ENCODE peak calls at places on chromosomes 11 and 22, in six cellular contexts. One of them, this sample, is unnamed. For H3K27me3 and H3K9me3, the result is how much of the 10 kb centered on the place peaks cover.

GRCh38 chr11:2791521-2792375 is 92.0 kb upstream of the KCNQ1OT1 start:
- DNase-seq in AG04450: no peak
- DNase-seq in endodermal cell: peak
- DNase-seq in lower lobe of right lung: peak
- DNase-seq in cardiac muscle cell: no peak
- DNase-seq in tibial artery: peak
- DNase-seq in this sample: peak

GRCh38 chr11:46421257-46421880 is 29.8 kb upstream of the CHRM4 start:
- DNase-seq in AG04450: no peak
- DNase-seq in endodermal cell: no peak
- DNase-seq in lower lobe of right lung: no peak
- DNase-seq in cardiac muscle cell: no peak
- DNase-seq in tibial artery: no peak
- DNase-seq in this sample: no peak

GRCh38 chr11:68542617-68543016 is 82.1 kb downstream of the PPP6R3 start:
- DNase-seq in AG04450: peak
- DNase-seq in endodermal cell: no peak
- DNase-seq in lower lobe of right lung: no peak
- DNase-seq in cardiac muscle cell: peak
- DNase-seq in tibial artery: no peak
- DNase-seq in this sample: no peak

GRCh38 chr11:134100171-134100570 is 31.3 kb downstream of the JAM3 start:
- DNase-seq in AG04450: no peak
- DNase-seq in endodermal cell: no peak
- DNase-seq in lower lobe of right lung: no peak
- DNase-seq in cardiac muscle cell: no peak
- DNase-seq in tibial artery: no peak
- DNase-seq in this sample: no peak

GRCh38 chr22:42648368-42649260 is 578 bp downstream of the CYB5R3 start:
- DNase-seq in AG04450: no peak
- DNase-seq in endodermal cell: no peak
- DNase-seq in lower lobe of right lung: peak
- DNase-seq in cardiac muscle cell: peak
- DNase-seq in tibial artery: peak
- DNase-seq in this sample: no peak

GRCh38 chr11:67646535-67647336 is 3.8 kb downstream of the ACY3 start:
- DNase-seq in AG04450: no peak
- DNase-seq in endodermal cell: peak
- DNase-seq in lower lobe of right lung: peak
- DNase-seq in cardiac muscle cell: no peak
- DNase-seq in tibial artery: peak
- DNase-seq in this sample: no peak

GRCh38 chr11:121671276-121672168 is 218.8 kb upstream of the SORL1-AS1 start:
- DNase-seq in AG04450: no peak
- DNase-seq in endodermal cell: no peak
- DNase-seq in lower lobe of right lung: no peak
- DNase-seq in cardiac muscle cell: peak
- DNase-seq in tibial artery: no peak
- DNase-seq in this sample: no peak

GRCh38 chr11:47442514-47442913 is 6.4 kb downstream of the RAPSN start:
- DNase-seq in AG04450: no peak
- DNase-seq in endodermal cell: no peak
- DNase-seq in lower lobe of right lung: no peak
- DNase-seq in cardiac muscle cell: no peak
- DNase-seq in tibial artery: no peak
- DNase-seq in this sample: no peak

GRCh38 chr11:12070446-12071267 is 39.7 kb upstream of the MICAL2 start:
- DNase-seq in AG04450: no peak
- DNase-seq in endodermal cell: no peak
- DNase-seq in lower lobe of right lung: no peak
- DNase-seq in cardiac muscle cell: no peak
- DNase-seq in tibial artery: peak
- DNase-seq in this sample: no peak

GRCh38 chr11:102453286-102453797 is 777 bp upstream of the TMEM123 start:
- DNase-seq in AG04450: no peak
- DNase-seq in endodermal cell: peak
- DNase-seq in lower lobe of right lung: no peak
- DNase-seq in cardiac muscle cell: no peak
- DNase-seq in tibial artery: no peak
- DNase-seq in this sample: no peak

GRCh38 chr11:125305346-125305745 is 140.8 kb downstream of the PKNOX2 start:
- DNase-seq in AG04450: no peak
- DNase-seq in endodermal cell: no peak
- DNase-seq in lower lobe of right lung: no peak
- DNase-seq in cardiac muscle cell: no peak
- DNase-seq in tibial artery: no peak
- DNase-seq in this sample: no peak

GRCh38 chr22:27133951-27134664 is 476.7 kb downstream of the MIAT start:
- DNase-seq in AG04450: no peak
- DNase-seq in endodermal cell: no peak
- DNase-seq in lower lobe of right lung: no peak
- DNase-seq in cardiac muscle cell: peak
- DNase-seq in tibial artery: peak
- DNase-seq in this sample: no peak

GRCh38 chr11:17379383-17380180 is 8.9 kb downstream of the KCNJ11 start:
- DNase-seq in AG04450: no peak
- DNase-seq in endodermal cell: no peak
- DNase-seq in lower lobe of right lung: no peak
- DNase-seq in cardiac muscle cell: no peak
- DNase-seq in tibial artery: no peak
- DNase-seq in this sample: no peak

GRCh38 chr11:17375547-17375946 is 12.9 kb downstream of the KCNJ11 start:
- DNase-seq in AG04450: no peak
- DNase-seq in endodermal cell: no peak
- DNase-seq in lower lobe of right lung: no peak
- DNase-seq in cardiac muscle cell: no peak
- DNase-seq in tibial artery: no peak
- DNase-seq in this sample: no peak

GRCh38 chr11:17378655-17379054 is 9.8 kb downstream of the KCNJ11 start:
- DNase-seq in AG04450: no peak
- DNase-seq in endodermal cell: no peak
- DNase-seq in lower lobe of right lung: no peak
- DNase-seq in cardiac muscle cell: no peak
- DNase-seq in tibial artery: no peak
- DNase-seq in this sample: no peak

GRCh38 chr11:17381156-17381555 is 7.3 kb downstream of the KCNJ11 start:
- DNase-seq in AG04450: no peak
- DNase-seq in endodermal cell: no peak
- DNase-seq in lower lobe of right lung: no peak
- DNase-seq in cardiac muscle cell: peak
- DNase-seq in tibial artery: no peak
- DNase-seq in this sample: no peak

GRCh38 chr11:17376493-17376892 is 12.0 kb downstream of the KCNJ11 start:
- DNase-seq in AG04450: no peak
- DNase-seq in endodermal cell: no peak
- DNase-seq in lower lobe of right lung: no peak
- DNase-seq in cardiac muscle cell: no peak
- DNase-seq in tibial artery: no peak
- DNase-seq in this sample: no peak
- H3K27me3 ChIP-seq in AG04450: under half
- H3K27me3 ChIP-seq in endodermal cell: under half
- H3K27me3 ChIP-seq in lower lobe of right lung: under half
- H3K27me3 ChIP-seq in cardiac muscle cell: under half
- H3K27me3 ChIP-seq in tibial artery: under half
- H3K27me3 ChIP-seq in this sample: under half

GRCh38 chr11:74641905-74642304 is 49.5 kb downstream of the POLD3 start:
- DNase-seq in AG04450: no peak
- DNase-seq in endodermal cell: no peak
- DNase-seq in lower lobe of right lung: no peak
- DNase-seq in cardiac muscle cell: peak
- DNase-seq in tibial artery: no peak
- DNase-seq in this sample: no peak

GRCh38 chr11:74641289-74641688 is 48.9 kb downstream of the POLD3 start:
- DNase-seq in AG04450: no peak
- DNase-seq in endodermal cell: no peak
- DNase-seq in lower lobe of right lung: no peak
- DNase-seq in cardiac muscle cell: no peak
- DNase-seq in tibial artery: no peak
- DNase-seq in this sample: no peak

GRCh38 chr11:74636633-74637184 is 44.3 kb downstream of the POLD3 start:
- DNase-seq in AG04450: peak
- DNase-seq in endodermal cell: no peak
- DNase-seq in lower lobe of right lung: no peak
- DNase-seq in cardiac muscle cell: peak
- DNase-seq in tibial artery: no peak
- DNase-seq in this sample: no peak

GRCh38 chr11:74642912-74643311 is 50.5 kb downstream of the POLD3 start:
- DNase-seq in AG04450: no peak
- DNase-seq in endodermal cell: no peak
- DNase-seq in lower lobe of right lung: no peak
- DNase-seq in cardiac muscle cell: no peak
- DNase-seq in tibial artery: no peak
- DNase-seq in this sample: no peak

GRCh38 chr11:74639533-74639932 is 47.2 kb downstream of the POLD3 start:
- DNase-seq in AG04450: no peak
- DNase-seq in endodermal cell: no peak
- DNase-seq in lower lobe of right lung: no peak
- DNase-seq in cardiac muscle cell: peak
- DNase-seq in tibial artery: no peak
- DNase-seq in this sample: no peak
- H3K27ac ChIP-seq in AG04450: no peak
- H3K27ac ChIP-seq in endodermal cell: no peak
- H3K27ac ChIP-seq in lower lobe of right lung: no peak
- H3K27ac ChIP-seq in cardiac muscle cell: no peak
- H3K27ac ChIP-seq in tibial artery: peak
- H3K27ac ChIP-seq in this sample: no peak

DNA sequence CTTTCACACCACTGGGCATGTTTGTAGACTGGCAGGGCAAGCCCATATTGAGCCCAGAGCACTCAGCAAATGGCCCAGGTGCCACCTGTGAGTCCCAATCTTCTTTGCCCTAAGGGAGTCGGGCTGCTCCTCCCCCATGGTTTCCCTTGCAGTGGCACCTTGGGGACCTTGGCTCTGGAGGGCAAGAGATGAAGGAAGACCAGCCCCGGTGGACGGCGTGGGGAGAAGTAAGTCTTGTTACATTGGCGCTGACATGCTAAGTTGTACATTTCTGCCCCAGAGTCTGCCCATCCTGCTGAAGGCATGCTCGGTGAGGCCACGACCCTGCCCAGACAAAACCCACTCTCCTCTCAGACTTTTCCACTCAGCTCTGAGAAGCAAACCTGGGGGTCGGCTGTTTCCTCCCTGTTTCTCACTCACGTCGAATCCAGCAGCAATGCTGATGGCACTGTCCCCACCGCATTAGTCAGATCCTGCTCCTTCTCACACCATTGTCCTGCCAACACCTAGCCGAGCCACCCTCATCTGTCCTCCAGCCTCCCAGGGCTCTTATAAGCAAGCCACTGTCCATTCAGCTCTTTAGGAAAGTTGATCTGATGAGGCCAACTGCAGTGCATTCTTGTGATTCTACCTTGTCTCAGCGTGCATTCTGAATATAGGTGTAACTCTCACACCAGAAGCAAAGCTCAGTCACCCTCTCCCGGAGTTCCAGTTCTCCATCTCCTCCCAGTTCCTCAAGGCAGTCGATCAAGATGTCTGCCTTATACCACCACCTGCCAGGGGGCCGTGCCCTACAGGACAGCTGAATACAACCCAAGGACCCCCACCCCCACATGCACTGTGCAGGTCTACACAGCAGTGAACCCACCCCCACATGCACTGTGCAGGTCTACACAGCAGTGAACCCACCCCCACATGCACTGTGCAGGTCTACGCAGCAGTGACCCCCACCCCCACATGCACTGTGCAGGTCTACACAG is 827.1 kb downstream of the TBC1D22A start:
- DNase-seq in AG04450: no peak
- DNase-seq in endodermal cell: peak
- DNase-seq in lower lobe of right lung: no peak
- DNase-seq in cardiac muscle cell: no peak
- DNase-seq in tibial artery: peak
- DNase-seq in this sample: no peak
- H3K9me3 ChIP-seq in AG04450: half or more
- H3K9me3 ChIP-seq in endodermal cell: under half
- H3K9me3 ChIP-seq in lower lobe of right lung: under half
- H3K9me3 ChIP-seq in cardiac muscle cell: under half
- H3K9me3 ChIP-seq in tibial artery: under half
- H3K9me3 ChIP-seq in this sample: under half

GRCh38 chr22:37334859-37335818 is 52.8 kb downstream of the CYTH4 start:
- DNase-seq in AG04450: no peak
- DNase-seq in endodermal cell: peak
- DNase-seq in lower lobe of right lung: no peak
- DNase-seq in cardiac muscle cell: peak
- DNase-seq in tibial artery: no peak
- DNase-seq in this sample: no peak

GRCh38 chr22:37335819-37336199 is 53.5 kb downstream of the CYTH4 start:
- DNase-seq in AG04450: no peak
- DNase-seq in endodermal cell: no peak
- DNase-seq in lower lobe of right lung: no peak
- DNase-seq in cardiac muscle cell: no peak
- DNase-seq in tibial artery: no peak
- DNase-seq in this sample: no peak

GRCh38 chr22:37334461-37334858 is 52.2 kb downstream of the CYTH4 start:
- DNase-seq in AG04450: no peak
- DNase-seq in endodermal cell: peak
- DNase-seq in lower lobe of right lung: no peak
- DNase-seq in cardiac muscle cell: no peak
- DNase-seq in tibial artery: no peak
- DNase-seq in this sample: no peak

GRCh38 chr22:37331811-37332536 is 49.7 kb downstream of the CYTH4 start:
- DNase-seq in AG04450: no peak
- DNase-seq in endodermal cell: no peak
- DNase-seq in lower lobe of right lung: no peak
- DNase-seq in cardiac muscle cell: no peak
- DNase-seq in tibial artery: no peak
- DNase-seq in this sample: no peak

DNA sequence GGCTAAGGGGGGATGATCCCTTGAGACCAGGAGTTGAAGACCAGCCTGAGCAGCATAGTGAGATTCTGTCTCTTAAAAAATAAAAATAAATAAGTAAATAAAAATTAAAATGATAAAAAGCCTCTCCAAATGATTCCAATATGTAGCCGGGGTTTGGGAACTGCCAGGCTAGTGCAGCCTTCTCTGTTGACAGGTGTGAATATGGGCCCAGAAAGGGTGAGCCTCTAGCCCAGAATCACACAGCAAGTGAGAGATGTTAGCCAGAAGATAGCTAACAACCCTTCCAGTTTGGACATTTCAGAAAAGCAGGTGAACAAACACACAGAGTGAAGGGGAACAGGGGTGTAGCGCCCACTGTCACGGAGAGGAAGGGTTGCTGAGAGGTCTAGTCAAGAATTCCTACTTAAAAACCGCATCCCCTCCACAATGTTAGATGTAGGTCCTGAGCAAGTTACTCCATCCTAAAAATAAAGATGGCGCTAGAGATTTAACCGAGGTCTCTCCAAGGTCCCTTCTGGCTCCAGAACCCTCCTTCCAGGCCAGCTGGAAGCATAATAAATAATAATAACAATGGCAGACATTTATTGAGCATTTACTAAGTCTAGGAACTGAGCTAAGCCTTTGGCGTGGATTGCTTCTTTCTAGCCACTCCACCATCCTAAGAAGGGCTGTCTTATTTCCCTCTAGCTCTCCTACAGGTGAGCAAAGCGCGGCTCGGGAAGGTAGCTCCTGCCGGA is 51.6 kb downstream of the CYTH4 start:
- DNase-seq in AG04450: no peak
- DNase-seq in endodermal cell: no peak
- DNase-seq in lower lobe of right lung: no peak
- DNase-seq in cardiac muscle cell: no peak
- DNase-seq in tibial artery: no peak
- DNase-seq in this sample: no peak
- H3K27me3 ChIP-seq in AG04450: under half
- H3K27me3 ChIP-seq in endodermal cell: under half
- H3K27me3 ChIP-seq in lower lobe of right lung: half or more
- H3K27me3 ChIP-seq in cardiac muscle cell: half or more
- H3K27me3 ChIP-seq in tibial artery: under half
- H3K27me3 ChIP-seq in this sample: half or more